ENCODE peak calls at places on chromosomes 5 and 9, in four cellular contexts. One of them, this sample, is unnamed.

GRCh38 chr5:93070938-93071337 is 510.1 kb downstream of the NR2F1-AS1 start:
- DNase-seq in colonic mucosa: no peak
- DNase-seq in testis: no peak
- DNase-seq in brain microvascular endothelial cell: no peak
- DNase-seq in this sample: no peak

GRCh38 chr9:125393426-125393825 is 131.8 kb downstream of the GAPVD1 start:
- DNase-seq in colonic mucosa: no peak
- DNase-seq in testis: no peak
- DNase-seq in brain microvascular endothelial cell: peak; percentile 6
- DNase-seq in this sample: no peak

GRCh38 chr5:92841604-92842155 is 739.3 kb downstream of the NR2F1-AS1 start:
- DNase-seq in colonic mucosa: no peak
- DNase-seq in testis: no peak
- DNase-seq in brain microvascular endothelial cell: no peak
- DNase-seq in this sample: no peak

GRCh38 chr9:127955294-127956015 is 17.8 kb upstream of the DPM2 start:
- DNase-seq in colonic mucosa: peak; percentile 96
- DNase-seq in testis: peak; percentile 63
- DNase-seq in brain microvascular endothelial cell: no peak
- DNase-seq in this sample: peak; percentile 46

GRCh38 chr5:172593306-172593705 is 47.8 kb upstream of the NEURL1B start:
- DNase-seq in colonic mucosa: no peak
- DNase-seq in testis: no peak
- DNase-seq in brain microvascular endothelial cell: no peak
- DNase-seq in this sample: no peak

GRCh38 chr5:149681252-149681651 is 48.9 kb upstream of the PPARGC1B start:
- DNase-seq in colonic mucosa: peak; percentile 7
- DNase-seq in testis: no peak
- DNase-seq in brain microvascular endothelial cell: no peak
- DNase-seq in this sample: no peak

GRCh38 chr5:169719360-169720314 is 82.6 kb downstream of the DOCK2 start:
- DNase-seq in colonic mucosa: no peak
- DNase-seq in testis: no peak
- DNase-seq in brain microvascular endothelial cell: no peak
- DNase-seq in this sample: no peak

GRCh38 chr5:166188482-166188881 is 2103.0 kb upstream of the WWC1 start:
- DNase-seq in colonic mucosa: no peak
- DNase-seq in testis: no peak
- DNase-seq in brain microvascular endothelial cell: no peak
- DNase-seq in this sample: no peak

GRCh38 chr5:68730220-68731010 is 363.4 kb upstream of the SLC30A5 start:
- DNase-seq in colonic mucosa: no peak
- DNase-seq in testis: peak; percentile 75
- DNase-seq in brain microvascular endothelial cell: peak; percentile 88
- DNase-seq in this sample: peak; percentile 55

GRCh38 chr5:74570250-74570649 is 70.3 kb downstream of the ENC1 start:
- DNase-seq in colonic mucosa: no peak
- DNase-seq in testis: no peak
- DNase-seq in brain microvascular endothelial cell: no peak
- DNase-seq in this sample: no peak

GRCh38 chr9:120918931-120919638 is 7.5 kb downstream of the TRAF1 start:
- DNase-seq in colonic mucosa: no peak
- DNase-seq in testis: peak; percentile 43
- DNase-seq in brain microvascular endothelial cell: no peak
- DNase-seq in this sample: no peak

GRCh38 chr5:149397530-149397929 is 18.4 kb upstream of the IL17B start:
- DNase-seq in colonic mucosa: no peak
- DNase-seq in testis: no peak
- DNase-seq in brain microvascular endothelial cell: peak; percentile 96
- DNase-seq in this sample: peak; percentile 23

GRCh38 chr5:160458971-160459800 is 37.5 kb downstream of the PTTG1 start:
- DNase-seq in colonic mucosa: no peak
- DNase-seq in testis: peak; percentile 41
- DNase-seq in brain microvascular endothelial cell: no peak
- DNase-seq in this sample: no peak

GRCh38 chr9:25121811-25122210 is 556.4 kb downstream of the TUSC1 start:
- DNase-seq in colonic mucosa: no peak
- DNase-seq in testis: no peak
- DNase-seq in brain microvascular endothelial cell: no peak
- DNase-seq in this sample: no peak

GRCh38 chr5:36398137-36398536 is 96.4 kb upstream of the RANBP3L start:
- DNase-seq in colonic mucosa: no peak
- DNase-seq in testis: no peak
- DNase-seq in brain microvascular endothelial cell: no peak
- DNase-seq in this sample: no peak

DNA sequence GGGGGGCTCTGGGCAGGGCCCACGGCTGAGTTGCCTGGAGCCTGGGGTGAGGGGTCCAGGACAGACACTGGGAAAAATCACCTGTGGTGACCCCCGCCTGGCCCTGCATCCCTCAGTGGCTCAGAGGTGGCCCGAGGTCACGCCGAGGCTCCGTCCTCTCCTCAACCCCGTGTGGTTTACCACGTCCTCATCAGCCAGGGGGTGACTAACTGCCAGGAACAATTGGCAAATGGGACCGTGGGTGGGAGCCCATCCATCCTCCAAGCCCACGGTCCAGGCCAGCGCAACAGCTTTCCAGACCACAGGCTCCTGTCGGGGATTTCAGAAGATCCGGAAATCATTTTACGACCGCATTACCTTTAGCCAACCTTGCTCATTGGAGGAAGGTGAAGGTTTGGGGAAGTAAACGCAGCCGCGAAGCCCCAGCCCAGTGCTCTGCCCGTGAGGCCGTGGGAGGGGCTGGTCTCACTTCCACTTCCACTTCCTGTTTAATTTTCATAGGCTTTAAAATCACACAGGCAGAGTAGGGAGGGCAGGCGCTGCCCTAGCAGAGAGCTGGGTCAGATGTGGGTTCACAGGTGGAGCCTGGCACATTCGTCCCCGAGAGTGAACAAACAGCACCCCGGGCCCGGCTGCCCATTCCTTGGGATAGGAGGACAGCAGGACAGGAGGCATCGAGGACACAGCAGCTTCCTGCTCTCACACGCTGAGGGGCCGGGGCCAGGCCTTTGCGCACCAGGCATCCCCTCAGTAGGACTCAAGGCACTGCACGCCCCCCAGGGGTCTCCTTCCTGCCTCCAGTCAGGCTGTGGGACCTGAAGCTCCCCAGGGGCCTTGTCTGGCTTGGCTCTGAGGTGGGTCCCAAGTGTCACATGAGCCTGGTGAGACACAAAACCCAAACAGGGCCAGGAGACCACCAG is 19.8 kb upstream of the SLC9A3 start:
- DNase-seq in colonic mucosa: peak; percentile 77
- DNase-seq in testis: no peak
- DNase-seq in brain microvascular endothelial cell: no peak
- DNase-seq in this sample: no peak
- H3K4me3 ChIP-seq in colonic mucosa: no peak overlapping the region
- H3K4me3 ChIP-seq in testis: no peak overlapping the region
- H3K4me3 ChIP-seq in brain microvascular endothelial cell: no peak overlapping the region
- H3K4me3 ChIP-seq in this sample: no peak overlapping the region

GRCh38 chr9:7341571-7341970 is 458.0 kb downstream of the DMAC1 start:
- DNase-seq in colonic mucosa: no peak
- DNase-seq in testis: no peak
- DNase-seq in brain microvascular endothelial cell: no peak
- DNase-seq in this sample: no peak
- H3K27me3 ChIP-seq in colonic mucosa: no peaks in the 10 kb centered on the region
- H3K27me3 ChIP-seq in testis: no peaks in the 10 kb centered on the region
- H3K27me3 ChIP-seq in brain microvascular endothelial cell: no peaks in the 10 kb centered on the region
- H3K27me3 ChIP-seq in this sample: no peaks in the 10 kb centered on the region

GRCh38 chr9:132354645-132355355 is at the start of gene SETX:
- DNase-seq in colonic mucosa: peak; percentile 97
- DNase-seq in testis: peak; percentile 98
- DNase-seq in brain microvascular endothelial cell: peak; percentile 91
- DNase-seq in this sample: peak; percentile 97

GRCh38 chr9:132351404-132352050 is 3.3 kb downstream of the SETX start:
- DNase-seq in colonic mucosa: no peak
- DNase-seq in testis: no peak
- DNase-seq in brain microvascular endothelial cell: no peak
- DNase-seq in this sample: no peak

GRCh38 chr9:132348676-132349075 is 6.1 kb downstream of the SETX start:
- DNase-seq in colonic mucosa: no peak
- DNase-seq in testis: no peak
- DNase-seq in brain microvascular endothelial cell: no peak
- DNase-seq in this sample: no peak

GRCh38 chr9:132346177-132346576 is 8.6 kb downstream of the SETX start:
- DNase-seq in colonic mucosa: no peak
- DNase-seq in testis: no peak
- DNase-seq in brain microvascular endothelial cell: no peak
- DNase-seq in this sample: no peak

DNA sequence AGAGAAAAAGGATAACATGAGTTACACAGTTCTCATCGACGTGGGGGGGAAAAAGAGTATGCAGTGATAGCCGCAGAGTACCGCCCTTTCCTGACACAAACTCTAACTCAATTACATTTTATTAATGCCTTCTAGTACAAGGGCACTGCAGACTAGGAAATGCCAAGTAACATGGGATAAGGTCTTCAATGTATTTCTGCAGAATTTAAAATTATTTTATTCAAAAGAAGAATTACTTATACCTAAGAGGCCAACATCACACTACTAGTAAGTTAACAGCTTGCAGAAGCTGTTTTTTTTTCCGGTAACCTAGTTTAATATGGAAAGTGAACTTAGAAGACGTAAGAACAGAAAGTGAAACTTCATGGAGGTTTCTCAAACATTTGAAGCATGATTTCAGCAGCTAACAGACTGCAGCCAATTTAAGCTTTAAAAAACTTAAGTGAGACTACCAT is 3.9 kb downstream of the SETX start:
- DNase-seq in colonic mucosa: no peak
- DNase-seq in testis: no peak
- DNase-seq in brain microvascular endothelial cell: no peak
- DNase-seq in this sample: no peak
- H3K4me3 ChIP-seq in colonic mucosa: no peak overlapping the region
- H3K4me3 ChIP-seq in testis: no peak overlapping the region
- H3K4me3 ChIP-seq in brain microvascular endothelial cell: no peak overlapping the region
- H3K4me3 ChIP-seq in this sample: no peak overlapping the region

DNA sequence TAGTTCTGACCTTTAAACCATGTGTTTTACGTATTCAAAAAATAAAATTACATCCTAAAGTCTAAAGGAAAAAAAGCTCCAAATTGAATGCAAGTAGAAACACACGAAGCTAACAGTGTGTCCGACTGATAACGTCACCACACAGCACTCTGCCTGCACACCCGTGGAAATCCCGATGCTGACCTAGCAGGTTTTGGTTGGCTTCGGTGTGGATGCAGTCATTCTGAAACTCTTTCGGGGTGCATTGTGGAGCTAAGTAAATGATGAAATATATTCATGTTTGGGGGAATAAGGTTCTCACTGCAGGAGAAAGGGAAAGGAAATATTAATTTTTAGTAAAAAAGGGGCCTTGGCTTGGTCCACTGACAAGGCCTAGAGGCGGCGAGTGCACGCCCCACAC is 2.0 kb downstream of the RASGEF1C start:
- DNase-seq in colonic mucosa: no peak
- DNase-seq in testis: no peak
- DNase-seq in brain microvascular endothelial cell: no peak
- DNase-seq in this sample: no peak
- H3K27me3 ChIP-seq in colonic mucosa: peaks cover 14% of the 10 kb centered on the region
- H3K27me3 ChIP-seq in testis: no peaks in the 10 kb centered on the region
- H3K27me3 ChIP-seq in brain microvascular endothelial cell: peaks cover 11% of the 10 kb centered on the region
- H3K27me3 ChIP-seq in this sample: peaks cover 2% of the 10 kb centered on the region

GRCh38 chr5:98775962-98776687 is 2.7 kb downstream of the RGMB start:
- DNase-seq in colonic mucosa: no peak
- DNase-seq in testis: no peak
- DNase-seq in brain microvascular endothelial cell: peak; percentile 85
- DNase-seq in this sample: peak; percentile 50
- H3K4me3 ChIP-seq in colonic mucosa: peak overlapping the region; percentile 82
- H3K4me3 ChIP-seq in testis: no peak overlapping the region
- H3K4me3 ChIP-seq in brain microvascular endothelial cell: peak overlapping the region; percentile 82
- H3K4me3 ChIP-seq in this sample: peak overlapping the region; percentile 77

GRCh38 chr5:146337928-146338327 is 711 bp upstream of the POU4F3 start:
- DNase-seq in colonic mucosa: no peak
- DNase-seq in testis: no peak
- DNase-seq in brain microvascular endothelial cell: no peak
- DNase-seq in this sample: no peak

GRCh38 chr5:146340260-146341081 is 1.8 kb downstream of the POU4F3 start:
- DNase-seq in colonic mucosa: peak; percentile 39
- DNase-seq in testis: peak; percentile 75
- DNase-seq in brain microvascular endothelial cell: peak; percentile 59
- DNase-seq in this sample: peak; percentile 73

GRCh38 chr5:146337264-146337904 is 1.3 kb upstream of the POU4F3 start:
- DNase-seq in colonic mucosa: no peak
- DNase-seq in testis: no peak
- DNase-seq in brain microvascular endothelial cell: no peak
- DNase-seq in this sample: no peak

GRCh38 chr5:146339715-146340259 is 1.1 kb downstream of the POU4F3 start:
- DNase-seq in colonic mucosa: no peak
- DNase-seq in testis: no peak
- DNase-seq in brain microvascular endothelial cell: no peak
- DNase-seq in this sample: no peak

DNA sequence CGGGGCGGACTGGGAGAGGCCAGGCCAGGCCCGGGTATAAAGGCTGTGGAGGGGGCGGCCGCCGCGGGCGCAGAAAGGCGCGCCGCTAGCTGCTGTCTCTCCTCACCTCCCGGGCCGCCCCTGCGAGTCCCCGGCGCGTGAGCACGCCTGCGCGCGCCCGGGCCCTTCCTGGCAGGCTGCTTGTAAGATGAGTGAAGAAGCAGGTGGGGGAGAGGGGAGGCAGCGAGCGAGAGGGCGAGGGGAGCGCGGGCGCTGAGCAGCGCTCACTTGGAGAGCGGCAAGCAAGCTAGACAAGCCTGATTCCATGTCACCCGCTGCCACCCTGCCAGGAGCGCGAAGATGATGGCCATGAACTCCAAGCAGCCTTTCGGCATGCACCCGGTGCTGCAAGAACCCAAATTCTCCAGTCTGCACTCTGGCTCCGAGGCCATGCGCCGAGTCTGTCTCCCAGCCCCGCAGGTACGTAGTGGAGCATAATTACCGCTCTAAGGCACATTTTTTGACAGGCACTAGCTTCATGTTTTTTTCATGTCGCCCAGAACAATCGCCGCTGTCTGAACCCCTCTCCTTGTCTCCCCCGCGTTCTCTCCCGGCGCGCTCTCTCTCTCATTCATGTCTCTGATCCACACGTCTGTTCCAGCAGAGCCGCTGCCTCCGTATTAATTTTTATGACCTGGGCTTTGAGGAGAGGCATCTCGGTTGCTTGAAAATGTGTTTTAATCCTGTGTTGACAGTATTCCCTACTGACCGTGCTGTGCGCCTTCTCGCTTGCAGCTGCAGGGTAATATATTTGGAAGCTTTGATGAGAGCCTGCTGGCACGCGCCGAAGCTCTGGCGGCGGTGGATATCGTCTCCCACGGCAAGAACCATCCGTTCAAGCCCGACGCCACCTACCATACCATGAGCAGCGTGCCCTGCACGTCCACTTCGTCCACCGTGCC is at the start of gene POU4F3:
- DNase-seq in colonic mucosa: no peak
- DNase-seq in testis: no peak
- DNase-seq in brain microvascular endothelial cell: no peak
- DNase-seq in this sample: no peak
- H3K27me3 ChIP-seq in colonic mucosa: peaks cover 84% of the 10 kb centered on the region
- H3K27me3 ChIP-seq in testis: peaks cover 7% of the 10 kb centered on the region
- H3K27me3 ChIP-seq in brain microvascular endothelial cell: peaks cover 91% of the 10 kb centered on the region
- H3K27me3 ChIP-seq in this sample: peaks cover 95% of the 10 kb centered on the region

This sample was measured in MG63.